ENCODE peak calls at places on chromosomes 2 and 18, in ten cellular contexts. U is stimulated activated CD8-positive, alpha-beta memory T cell treated with anti-CD3 and anti-CD28 coated beads, Interleukin-4, amount 100 ng/mL, for 48 hours; A is colonic mucosa; L is substantia nigra; O is endodermal cell; C is T-helper 1 cell; F is activated naive CD4-positive, alpha-beta T cell; I is head of caudate nucleus; Z is activated T-cell treated with anti-CD3 and anti-CD28 coated beads, Interleukin-2, amount 50 U/mL, for 24 hours; Q is EL. V is an unnamed sample.

GRCh38 chr2:26757873-26758789 is 6.0 kb upstream of the SLC35F6 start:
- DNase-seq in O (peak; percentile 88), Q (peak; percentile 99), Z (no peak), U (peak; percentile 53), A (peak; percentile 51), F (no peak), C (no peak), I (no peak), L (no peak), V (no peak)

GRCh38 chr18:3605562-3606443 is 155.8 kb downstream of the TGIF1 start:
- DNase-seq in Q (peak; percentile 61), I (no peak), Z (peak; percentile 51), L (no peak), C (no peak), U (no peak), O (no peak), A (no peak), F (no peak), V (no peak)

GRCh38 chr2:174617120-174617519 is 19.5 kb upstream of the WIPF1 start:
- DNase-seq in U (no peak), Q (no peak), C (no peak), A (no peak), Z (no peak), L (no peak), O (no peak), I (no peak), F (no peak), V (no peak)

GRCh38 chr18:58297198-58297597 is 253.2 kb downstream of the NEDD4L start:
- DNase-seq in F (no peak), C (no peak), A (no peak), I (no peak), O (no peak), Z (no peak), L (no peak), U (no peak), Q (peak; percentile 77), V (no peak)

GRCh38 chr2:176176233-176176632 is 12.2 kb upstream of the HOXD1 start:
- DNase-seq in F (no peak), L (no peak), I (no peak), Q (no peak), O (peak; percentile 43), U (no peak), Z (no peak), C (no peak), A (no peak), V (no peak)

GRCh38 chr2:10289891-10290290 is 12.8 kb upstream of the HPCAL1 start:
- DNase-seq in F (no peak), U (no peak), Q (peak; percentile 95), I (no peak), C (no peak), L (no peak), O (no peak), A (no peak), Z (no peak), V (no peak)

GRCh38 chr2:203871371-203871983 is 3.9 kb downstream of the CTLA4 start:
- DNase-seq in A (no peak), C (no peak), U (peak; percentile 50), O (no peak), L (no peak), I (no peak), F (no peak), Q (no peak), Z (peak; percentile 64), V (no peak)

GRCh38 chr18:55405655-55406373 is 182.2 kb downstream of the TCF4 start:
- DNase-seq in Z (no peak), A (peak; percentile 47), O (no peak), U (peak; percentile 27), L (peak; percentile 76), I (peak; percentile 91), Q (peak; percentile 94), C (no peak), F (no peak), V (no peak)

GRCh38 chr2:2013476-2013875 is 269.2 kb upstream of the PXDN start:
- DNase-seq in Z (no peak), U (no peak), A (no peak), O (peak; percentile 51), F (no peak), L (no peak), Q (no peak), I (no peak), C (no peak), V (no peak)

GRCh38 chr2:24207359-24207758 is 32.5 kb downstream of the FAM228A start:
- DNase-seq in Z (no peak), Q (no peak), A (no peak), I (no peak), L (no peak), C (no peak), F (no peak), U (no peak), O (no peak), V (no peak)

GRCh38 chr18:59142274-59142673 is 2.6 kb downstream of the SEC11C start:
- DNase-seq in Q (no peak), A (no peak), L (no peak), F (no peak), O (no peak), Z (no peak), U (peak; percentile 32), I (no peak), C (no peak), V (no peak)

GRCh38 chr18:24552218-24552617 is 91.8 kb downstream of the HRH4 start:
- DNase-seq in L (no peak), O (no peak), C (no peak), A (no peak), Q (no peak), I (no peak), U (no peak), F (no peak), Z (no peak), V (no peak)

GRCh38 chr2:222269132-222269531 is 29.7 kb downstream of the PAX3 start:
- DNase-seq in Q (no peak), L (no peak), F (no peak), C (no peak), U (no peak), A (no peak), O (no peak), I (no peak), Z (no peak), V (no peak)

V was measured in esophagus squamous epithelium.